ENCODE peak calls at places on chromosomes 7 and 10, in ten cellular contexts. V, M, Z, F, O, L, A, R, U and E are unnamed samples.
A peak's percentile ranks its signal among the peaks of the same experiment; 100 is the strongest.

GRCh38 chr10:88944813-88945212 is 7.8 kb downstream of the ACTA2 start:
- DNase-seq in V (no peak), M (no peak), Z (no peak), F (no peak), O (no peak), L (no peak), A (no peak), R (no peak), U (no peak), E (no peak)

GRCh38 chr7:151850484-151851159 is 26.3 kb downstream of the PRKAG2 start:
- DNase-seq in V (peak; percentile 71), M (no peak), Z (no peak), F (no peak), O (no peak), L (no peak), A (no peak), R (no peak), U (no peak), E (no peak)

GRCh38 chr10:129605266-129605985 is 138.4 kb downstream of the MGMT start:
- DNase-seq in V (no peak), M (no peak), Z (no peak), F (no peak), O (no peak), L (no peak), A (no peak), R (peak; percentile 6), U (no peak), E (no peak)

GRCh38 chr10:88838766-88839165 is 12.9 kb downstream of the ANKRD22 start:
- DNase-seq in V (no peak), M (no peak), Z (no peak), F (no peak), O (no peak), L (no peak), A (no peak), R (no peak), U (no peak), E (no peak)

GRCh38 chr7:29375641-29376562 is 181.3 kb downstream of the CHN2 start:
- DNase-seq in V (no peak), M (no peak), Z (no peak), F (no peak), O (no peak), L (peak; percentile 74), A (no peak), R (peak; percentile 45), U (no peak), E (no peak)

GRCh38 chr10:11329055-11329673 is 282.3 kb downstream of the USP6NL start:
- DNase-seq in V (no peak), M (no peak), Z (no peak), F (no peak), O (no peak), L (no peak), A (no peak), R (no peak), U (no peak), E (no peak)

GRCh38 chr7:149856-150636 is 42.3 kb upstream of the FAM20C start:
- DNase-seq in V (peak; percentile 91), M (no peak), Z (peak; percentile 24), F (no peak), O (no peak), L (peak; percentile 43), A (peak; percentile 40), R (no peak), U (peak; percentile 94), E (peak; percentile 21)

GRCh38 chr10:3924344-3924743 is 139.3 kb upstream of the KLF6 start:
- DNase-seq in V (no peak), M (no peak), Z (no peak), F (no peak), O (no peak), L (no peak), A (no peak), R (peak; percentile 97), U (no peak), E (no peak)

GRCh38 chr7:116530107-116530820 is 5.4 kb downstream of the CAV1 start:
- DNase-seq in V (no peak), M (no peak), Z (no peak), F (no peak), O (no peak), L (no peak), A (no peak), R (peak; percentile 37), U (no peak), E (no peak)

GRCh38 chr7:150753239-150753638 is 16.0 kb downstream of the GIMAP5 start:
- DNase-seq in V (no peak), M (no peak), Z (no peak), F (no peak), O (no peak), L (no peak), A (no peak), R (no peak), U (no peak), E (no peak)

GRCh38 chr7:92835851-92836488 is 403 bp downstream of the CDK6 start:
- DNase-seq in V (no peak), M (peak; percentile 36), Z (peak; percentile 17), F (no peak), O (no peak), L (no peak), A (no peak), R (peak; percentile 60), U (peak; percentile 76), E (peak; percentile 27)

GRCh38 chr7:115499966-115500365 is 530.6 kb downstream of the TFEC start:
- DNase-seq in V (no peak), M (no peak), Z (no peak), F (no peak), O (no peak), L (no peak), A (no peak), R (no peak), U (no peak), E (no peak)

GRCh38 chr10:76296885-76297775 is 865.7 kb downstream of the LRMDA start:
- DNase-seq in V (no peak), M (no peak), Z (no peak), F (no peak), O (no peak), L (no peak), A (no peak), R (no peak), U (no peak), E (no peak)

GRCh38 chr7:4683043-4683883 is 1.2 kb downstream of the FOXK1 start:
- DNase-seq in V (no peak), M (no peak), Z (no peak), F (no peak), O (no peak), L (no peak), A (no peak), R (no peak), U (peak; percentile 87), E (peak; percentile 9)

GRCh38 chr10:132408823-132409666 is 12.0 kb downstream of the PWWP2B start:
- DNase-seq in V (no peak), M (no peak), Z (no peak), F (no peak), O (no peak), L (no peak), A (no peak), R (no peak), U (no peak), E (no peak)

GRCh38 chr7:29285451-29285807 is 90.9 kb downstream of the CHN2 start:
- DNase-seq in V (no peak), M (peak; percentile 44), Z (no peak), F (no peak), O (peak; percentile 62), L (no peak), A (no peak), R (peak; percentile 97), U (no peak), E (no peak)

GRCh38 chr10:110395350-110396283 is 90.9 kb upstream of the SMNDC1 start:
- DNase-seq in V (no peak), M (peak; percentile 14), Z (no peak), F (no peak), O (no peak), L (peak; percentile 87), A (no peak), R (peak; percentile 89), U (no peak), E (no peak)

GRCh38 chr7:129225931-129226572 is 1.2 kb downstream of the AHCYL2 start:
- DNase-seq in V (no peak), M (no peak), Z (no peak), F (no peak), O (no peak), L (no peak), A (no peak), R (no peak), U (no peak), E (no peak)

GRCh38 chr7:166370-167060 is 25.9 kb upstream of the FAM20C start:
- DNase-seq in V (peak; percentile 68), M (no peak), Z (no peak), F (no peak), O (no peak), L (peak; percentile 10), A (no peak), R (peak; percentile 33), U (peak; percentile 59), E (no peak)

GRCh38 chr7:47574473-47575328 is 7.2 kb downstream of the TNS3 start:
- DNase-seq in V (no peak), M (no peak), Z (no peak), F (no peak), O (no peak), L (no peak), A (no peak), R (peak; percentile 47), U (no peak), E (peak; percentile 55)

GRCh38 chr7:17546206-17546998 is 247.9 kb downstream of the AHR start:
- DNase-seq in V (no peak), M (no peak), Z (no peak), F (no peak), O (no peak), L (no peak), A (no peak), R (peak; percentile 80), U (no peak), E (no peak)

GRCh38 chr10:125060486-125060850 is 99.9 kb downstream of the CTBP2 start:
- DNase-seq in V (no peak), M (no peak), Z (no peak), F (no peak), O (no peak), L (no peak), A (no peak), R (no peak), U (no peak), E (no peak)

GRCh38 chr7:114819629-114820362 is 102.1 kb upstream of the MDFIC start:
- DNase-seq in V (no peak), M (no peak), Z (no peak), F (no peak), O (no peak), L (no peak), A (no peak), R (peak; percentile 99), U (no peak), E (no peak)

GRCh38 chr7:87702326-87702725 is 74.1 kb downstream of the RUNDC3B start:
- DNase-seq in V (no peak), M (no peak), Z (no peak), F (no peak), O (no peak), L (no peak), A (no peak), R (peak; percentile 39), U (no peak), E (no peak)

GRCh38 chr10:62063795-62064472 is 162.4 kb downstream of the ARID5B start:
- DNase-seq in V (no peak), M (no peak), Z (no peak), F (no peak), O (no peak), L (no peak), A (no peak), R (no peak), U (no peak), E (no peak)

GRCh38 chr10:133378251-133379096 is 588 bp upstream of the PAOX start:
- DNase-seq in V (peak; percentile 91), M (peak; percentile 37), Z (peak; percentile 23), F (no peak), O (peak; percentile 54), L (peak; percentile 84), A (peak; percentile 21), R (peak; percentile 31), U (peak; percentile 96), E (peak; percentile 61)

GRCh38 chr7:75966209-75966961 is 28.0 kb downstream of the TMEM120A start:
- DNase-seq in V (peak; percentile 91), M (no peak), Z (no peak), F (no peak), O (no peak), L (peak; percentile 50), A (peak; percentile 66), R (peak; percentile 99), U (peak; percentile 59), E (no peak)

GRCh38 chr10:72315611-72316385 is 38.9 kb downstream of the DNAJB12 start:
- DNase-seq in V (no peak), M (no peak), Z (no peak), F (no peak), O (no peak), L (peak; percentile 86), A (no peak), R (peak; percentile 50), U (peak; percentile 66), E (no peak)